ENCODE peak calls at places on chromosomes 16 and 17, in five cellular contexts. D is gastrocnemius medialis, S is amniotic stem cell, J is EL, I is GM23338. T is an unnamed sample.

GRCh38 chr17:53516643-53517042 is 306.1 kb upstream of the KIF2B start:
- DNase-seq in S (no peak), D (no peak), J (peak; percentile 35), I (peak; percentile 73), T (peak; percentile 19)

GRCh38 chr17:11852231-11852630 is 145.0 kb downstream of the ZNF18 start:
- DNase-seq in S (no peak), I (no peak), D (no peak), J (no peak), T (no peak)

GRCh38 chr16:89155184-89155679 is 16.3 kb upstream of the CDH15 start:
- DNase-seq in D (peak; percentile 39), I (no peak), S (peak; percentile 5), J (peak; percentile 83), T (peak; percentile 24)

GRCh38 chr17:17681187-17681743 is at the start of gene RAI1:
- DNase-seq in J (peak; percentile 87), D (peak; percentile 56), S (peak; percentile 71), I (peak; percentile 73), T (no peak)

GRCh38 chr16:19375561-19376158 is 42.0 kb upstream of the TMC5 start:
- DNase-seq in I (peak; percentile 67), S (no peak), D (no peak), J (peak; percentile 40), T (peak; percentile 38)

GRCh38 chr17:34365340-34365739 is 2.3 kb upstream of the CCL1 start:
- DNase-seq in J (no peak), I (no peak), D (no peak), S (no peak), T (no peak)

GRCh38 chr16:89409161-89409711 is 81.1 kb downstream of the ANKRD11 start:
- DNase-seq in D (no peak), S (no peak), I (no peak), J (peak; percentile 49), T (no peak)

GRCh38 chr17:36696805-36697204 is 95.4 kb downstream of the MRM1 start:
- DNase-seq in D (no peak), J (no peak), I (no peak), S (no peak), T (no peak)

GRCh38 chr16:8869212-8869987 is 594 bp upstream of the CARHSP1 start:
- DNase-seq in J (no peak), D (no peak), S (no peak), I (peak; percentile 81), T (no peak)

GRCh38 chr17:80959330-80960036 is 32.2 kb upstream of the CHMP6 start:
- DNase-seq in I (no peak), S (peak; percentile 68), J (peak; percentile 87), D (peak; percentile 79), T (peak; percentile 56)

GRCh38 chr16:85575910-85576309 is 37.2 kb upstream of the GSE1 start:
- DNase-seq in J (no peak), D (no peak), I (no peak), S (no peak), T (no peak)

GRCh38 chr16:17508303-17508702 is 37.5 kb upstream of the XYLT1 start:
- DNase-seq in I (no peak), J (no peak), S (no peak), D (no peak), T (no peak)

GRCh38 chr16:53154513-53154912 is 99.7 kb downstream of the CHD9 start:
- DNase-seq in D (no peak), J (no peak), S (no peak), I (peak; percentile 14), T (no peak)

GRCh38 chr16:84088695-84089395 is 27.9 kb downstream of the MBTPS1 start:
- DNase-seq in I (no peak), D (no peak), S (no peak), J (no peak), T (no peak)

GRCh38 chr17:73293031-73293430 is 18.8 kb downstream of the CDC42EP4 start:
- DNase-seq in D (no peak), J (no peak), S (no peak), I (no peak), T (no peak)

GRCh38 chr16:5490499-5490898 is 392.9 kb upstream of the EEF2KMT start:
- DNase-seq in S (no peak), I (peak; percentile 85), D (no peak), J (no peak), T (no peak)

GRCh38 chr17:55433029-55433628 is 11.5 kb upstream of the MMD start:
- DNase-seq in I (no peak), J (peak; percentile 49), S (no peak), D (no peak), T (no peak)

GRCh38 chr16:47492428-47493357 is 31.6 kb downstream of the PHKB start:
- DNase-seq in S (no peak), J (no peak), D (peak; percentile 68), I (peak; percentile 21), T (no peak)

GRCh38 chr17:65332375-65332774 is 195.2 kb downstream of the RGS9 start:
- DNase-seq in D (no peak), I (peak; percentile 37), S (peak; percentile 5), J (peak; percentile 54), T (no peak)

GRCh38 chr16:87789437-87790277 is 23.9 kb upstream of the KLHDC4 start:
- DNase-seq in I (no peak), D (no peak), S (no peak), J (peak; percentile 93), T (no peak)

GRCh38 chr16:6725634-6726331 is 606.9 kb upstream of the RBFOX1 start:
- DNase-seq in D (no peak), J (no peak), I (peak; percentile 23), S (no peak), T (no peak)

GRCh38 chr16:10171225-10171624 is 11.0 kb downstream of the GRIN2A start:
- DNase-seq in D (no peak), J (no peak), I (no peak), S (no peak), T (no peak)

GRCh38 chr17:60695960-60696359 is 18.3 kb downstream of the BCAS3 start:
- DNase-seq in I (no peak), J (peak; percentile 19), D (no peak), S (no peak), T (no peak)

GRCh38 chr16:56601325-56601724 is 7.1 kb upstream of the MT2A start:
- DNase-seq in D (no peak), I (no peak), S (no peak), J (no peak), T (no peak)

GRCh38 chr16:75761111-75761510 is 34.8 kb upstream of the CPHXL start:
- DNase-seq in I (no peak), J (peak; percentile 3), S (no peak), D (no peak), T (peak; percentile 2)

GRCh38 chr17:47698749-47699535 is 5.0 kb downstream of the TBKBP1 start:
- DNase-seq in I (peak; percentile 79), S (no peak), J (peak; percentile 53), D (no peak), T (no peak)

GRCh38 chr16:67886387-67886786 is 1.7 kb downstream of the NRN1L start:
- DNase-seq in S (no peak), D (no peak), J (no peak), I (peak; percentile 51), T (no peak)

GRCh38 chr17:14325618-14326167 is 24.8 kb downstream of the HS3ST3B1 start:
- DNase-seq in J (no peak), S (no peak), I (no peak), D (no peak), T (no peak)

GRCh38 chr16:85479972-85480726 is 133.0 kb upstream of the GSE1 start:
- DNase-seq in S (no peak), J (no peak), D (no peak), I (peak; percentile 69), T (no peak)

GRCh38 chr17:65027305-65027704 is 29.2 kb downstream of the GNA13 start:
- DNase-seq in I (peak; percentile 75), D (no peak), J (peak; percentile 79), S (no peak), T (peak; percentile 45)

GRCh38 chr16:89007371-89008249 is 30.6 kb upstream of the CBFA2T3 start:
- DNase-seq in I (no peak), S (no peak), D (no peak), J (no peak), T (no peak)

GRCh38 chr17:31068291-31068690 is 26.5 kb upstream of the NF1 start:
- DNase-seq in S (no peak), I (peak; percentile 85), D (no peak), J (peak; percentile 66), T (no peak)

GRCh38 chr17:57370583-57370982 is 114.3 kb downstream of the MSI2 start:
- DNase-seq in D (no peak), S (no peak), J (no peak), I (no peak), T (no peak)

GRCh38 chr17:77045441-77046041 is 95.2 kb upstream of the SEC14L1 start:
- DNase-seq in I (no peak), D (no peak), S (no peak), J (peak; percentile 28), T (no peak)

GRCh38 chr17:50099003-50099402 is 3.9 kb downstream of the PDK2 start:
- DNase-seq in D (peak; percentile 59), I (no peak), S (no peak), J (no peak), T (no peak)

GRCh38 chr17:57548421-57549385 is 196.4 kb downstream of the CCDC182 start:
- DNase-seq in J (no peak), S (no peak), I (no peak), D (no peak), T (no peak)

GRCh38 chr17:48100160-48100559 is 1.1 kb downstream of the CBX1 start:
- DNase-seq in I (no peak), J (peak; percentile 76), D (no peak), S (peak; percentile 30), T (no peak)

GRCh38 chr16:22785552-22785951 is 28.4 kb upstream of the HS3ST2 start:
- DNase-seq in D (no peak), I (no peak), S (no peak), J (no peak), T (no peak)

GRCh38 chr17:68600881-68601564 is at the start of gene FAM20A:
- DNase-seq in S (no peak), J (no peak), D (no peak), I (peak; percentile 53), T (no peak)

GRCh38 chr17:7650509-7651096 is at the start of gene ATP1B2:
- DNase-seq in S (no peak), D (peak; percentile 19), J (peak; percentile 54), I (peak; percentile 99), T (no peak)

T was measured in astrocyte of the cerebellum.